ENCODE peak calls at places on chromosomes 7 and 10, in nine cellular contexts. W is CD4-positive, CD25-positive, alpha-beta regulatory T cell; C is colonic mucosa; X is right atrium auricular region; E is esophagus squamous epithelium; R is cardiac muscle cell; Q is lower leg skin; I is HFF-Myc; B is upper lobe of right lung. O is an unnamed sample.
A peak's percentile ranks its signal among the peaks of the same experiment; 100 is the strongest.

GRCh38 chr7:2478387-2478760 is 2.2 kb upstream of the GRIFIN start:
- DNase-seq in W (no peak), C (peak; percentile 81), X (peak; percentile 85), E (no peak), R (no peak), Q (peak; percentile 80), I (no peak), B (peak; percentile 75), O (no peak)

GRCh38 chr10:26480909-26481703 is 43.0 kb downstream of the APBB1IP start:
- DNase-seq in W (no peak), C (no peak), X (no peak), E (no peak), R (no peak), Q (peak; percentile 36), I (no peak), B (no peak), O (no peak)

GRCh38 chr10:43671659-43672555 is 23.2 kb upstream of the ZNF32 start:
- DNase-seq in W (peak; percentile 64), C (peak; percentile 55), X (peak; percentile 78), E (no peak), R (peak; percentile 84), Q (peak; percentile 60), I (peak; percentile 31), B (peak; percentile 59), O (no peak)

GRCh38 chr7:141641876-141642275 is 60.1 kb downstream of the DENND11 start:
- DNase-seq in W (no peak), C (no peak), X (no peak), E (no peak), R (no peak), Q (no peak), I (no peak), B (no peak), O (no peak)

GRCh38 chr10:55320187-55320586 is 519.2 kb upstream of the PCDH15 start:
- DNase-seq in W (no peak), C (no peak), X (no peak), E (no peak), R (no peak), Q (no peak), I (no peak), B (no peak), O (no peak)

GRCh38 chr7:45709168-45710034 is 135.2 kb downstream of the ADCY1 start:
- DNase-seq in W (no peak), C (peak; percentile 19), X (peak; percentile 85), E (no peak), R (peak; percentile 21), Q (peak; percentile 59), I (peak; percentile 33), B (peak; percentile 63), O (no peak)

GRCh38 chr10:3661271-3661670 is 123.7 kb downstream of the KLF6 start:
- DNase-seq in W (no peak), C (no peak), X (no peak), E (no peak), R (no peak), Q (no peak), I (no peak), B (no peak), O (no peak)

GRCh38 chr7:5232485-5232837 is 42.4 kb downstream of the WIPI2 start:
- DNase-seq in W (no peak), C (no peak), X (no peak), E (no peak), R (no peak), Q (no peak), I (no peak), B (no peak), O (no peak)

GRCh38 chr10:132452216-132452650 is 55.2 kb downstream of the PWWP2B start:
- DNase-seq in W (peak; percentile 28), C (no peak), X (no peak), E (no peak), R (no peak), Q (no peak), I (no peak), B (no peak), O (no peak)

GRCh38 chr7:155427411-155428038 is 30.4 kb upstream of the EN2 start:
- DNase-seq in W (no peak), C (no peak), X (no peak), E (no peak), R (no peak), Q (no peak), I (no peak), B (no peak), O (no peak)

GRCh38 chr7:155425011-155425340 is 33.0 kb upstream of the EN2 start:
- DNase-seq in W (no peak), C (no peak), X (no peak), E (no peak), R (no peak), Q (no peak), I (no peak), B (no peak), O (no peak)

GRCh38 chr7:155425946-155426345 is 32.0 kb upstream of the EN2 start:
- DNase-seq in W (no peak), C (no peak), X (no peak), E (no peak), R (no peak), Q (no peak), I (no peak), B (no peak), O (no peak)

GRCh38 chr7:155428171-155428834 is 29.6 kb upstream of the EN2 start:
- DNase-seq in W (no peak), C (no peak), X (no peak), E (no peak), R (no peak), Q (no peak), I (no peak), B (no peak), O (no peak)

GRCh38 chr7:155426543-155427410 is 31.2 kb upstream of the EN2 start:
- DNase-seq in W (no peak), C (no peak), X (no peak), E (no peak), R (no peak), Q (no peak), I (no peak), B (no peak), O (no peak)
- H3K4me3 ChIP-seq in W (no peak overlapping the region), C (no peak overlapping the region), X (no peak overlapping the region), E (no peak overlapping the region), R (no peak overlapping the region), Q (no peak overlapping the region), I (no peak overlapping the region), B (no peak overlapping the region), O (no peak overlapping the region)

DNA sequence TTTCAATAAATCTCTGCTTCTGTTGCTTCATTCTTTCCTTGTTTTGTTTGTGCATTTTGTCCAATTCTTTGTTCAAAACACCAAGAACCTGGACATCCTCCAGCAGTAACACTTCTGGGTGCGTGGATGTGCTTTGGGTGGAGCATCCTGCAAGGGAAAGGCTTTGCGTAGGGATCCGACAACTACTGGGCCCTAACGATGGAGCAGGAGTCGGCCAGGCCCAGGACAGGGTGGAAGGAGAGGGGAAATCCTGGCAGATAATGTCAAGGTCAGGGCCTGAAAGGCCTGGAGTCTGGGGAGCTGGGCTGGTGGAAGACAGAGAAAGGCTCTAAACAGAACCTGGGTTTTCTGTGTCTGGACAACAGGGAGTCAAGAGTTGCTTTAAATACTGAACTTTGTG is 231.7 kb downstream of the ADAM12 start:
- DNase-seq in W (no peak), C (no peak), X (no peak), E (no peak), R (no peak), Q (no peak), I (no peak), B (no peak), O (no peak)
- H3K4me3 ChIP-seq in W (peak overlapping the region; percentile 57), C (no peak overlapping the region), X (no peak overlapping the region), E (no peak overlapping the region), R (no peak overlapping the region), Q (no peak overlapping the region), I (no peak overlapping the region), B (no peak overlapping the region), O (no peak overlapping the region)

GRCh38 chr7:729154-730000 is 2.3 kb upstream of the PRKAR1B start:
- DNase-seq in W (no peak), C (no peak), X (no peak), E (no peak), R (no peak), Q (no peak), I (no peak), B (no peak), O (no peak)

GRCh38 chr7:726854-727103 is 280 bp downstream of the DNAAF5 start:
- DNase-seq in W (no peak), C (no peak), X (no peak), E (no peak), R (no peak), Q (no peak), I (no peak), B (no peak), O (no peak)

GRCh38 chr7:727806-728460 is 852 bp upstream of the PRKAR1B start:
- DNase-seq in W (no peak), C (peak; percentile 37), X (no peak), E (no peak), R (peak; percentile 32), Q (no peak), I (no peak), B (no peak), O (no peak)

GRCh38 chr7:727104-727805 is at the start of gene PRKAR1B:
- DNase-seq in W (peak; percentile 68), C (peak; percentile 72), X (no peak), E (no peak), R (no peak), Q (no peak), I (no peak), B (no peak), O (no peak)

DNA sequence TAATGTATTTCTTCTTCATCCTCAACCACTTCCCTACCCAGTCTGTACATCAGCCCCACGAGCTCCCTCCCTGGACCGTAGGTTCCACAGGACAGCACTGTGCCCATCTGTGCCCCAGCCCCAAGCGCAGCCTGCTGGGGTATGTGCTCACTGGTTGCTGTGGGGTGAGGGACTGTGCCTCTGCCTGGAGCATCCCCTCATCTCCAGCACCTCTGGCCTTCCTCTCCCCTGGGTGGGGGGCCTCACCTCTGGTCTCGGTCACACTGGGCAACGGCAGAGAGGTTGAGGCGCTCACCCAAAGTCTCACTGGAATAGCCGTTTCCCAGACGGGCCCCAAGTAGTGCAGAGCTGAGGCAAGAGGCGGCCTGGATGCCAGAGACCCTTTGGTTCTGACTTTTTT is 1.5 kb upstream of the PRKAR1B start:
- DNase-seq in W (no peak), C (peak; percentile 15), X (no peak), E (no peak), R (no peak), Q (no peak), I (no peak), B (no peak), O (no peak)
- H3K4me3 ChIP-seq in W (no peak overlapping the region), C (no peak overlapping the region), X (no peak overlapping the region), E (no peak overlapping the region), R (no peak overlapping the region), Q (no peak overlapping the region), I (peak overlapping the region; percentile 66), B (no peak overlapping the region), O (peak overlapping the region; percentile 3)

DNA sequence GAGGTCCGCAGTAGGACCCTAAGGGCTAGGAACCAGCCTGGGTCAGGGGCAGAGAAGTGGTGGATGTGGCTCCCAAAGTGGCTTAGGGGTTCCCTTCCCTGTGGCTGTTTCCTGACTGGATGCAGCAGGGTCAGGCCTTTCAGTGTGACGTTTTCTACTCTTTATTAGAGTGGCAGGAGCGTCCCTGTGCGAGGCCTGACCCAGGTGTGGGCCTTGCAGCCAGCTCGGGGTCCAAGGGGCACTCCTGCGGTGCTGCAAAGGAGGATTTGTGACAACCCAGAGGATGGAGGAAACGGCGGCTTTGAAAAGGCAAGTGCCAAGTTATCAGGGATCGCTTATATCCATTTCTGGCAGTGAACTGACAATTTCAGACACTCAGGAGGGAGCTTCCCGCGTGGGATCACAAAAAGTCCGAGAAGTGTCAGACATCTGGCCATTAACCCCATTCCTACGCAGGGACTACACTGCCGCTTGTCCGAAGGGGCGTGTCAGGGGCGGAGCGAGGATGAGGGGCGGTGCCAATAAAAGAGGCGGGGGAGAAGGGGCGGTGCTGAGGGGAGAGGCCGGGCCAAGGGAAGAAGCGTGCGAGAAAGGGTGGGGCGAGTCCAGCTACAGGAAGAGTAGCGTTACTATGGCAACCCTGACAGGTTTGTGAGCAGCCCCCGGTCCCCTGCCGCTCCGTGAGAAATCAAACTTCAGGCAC is 98.8 kb upstream of the ZNF722 start:
- DNase-seq in W (peak; percentile 70), C (peak; percentile 85), X (no peak), E (peak; percentile 31), R (no peak), Q (peak; percentile 73), I (no peak), B (peak; percentile 87), O (no peak)
- H3K4me3 ChIP-seq in W (peak overlapping the region; percentile 72), C (peak overlapping the region; percentile 51), X (peak overlapping the region; percentile 75), E (peak overlapping the region; percentile 41), R (no peak overlapping the region), Q (peak overlapping the region; percentile 44), I (no peak overlapping the region), B (peak overlapping the region; percentile 77), O (no peak overlapping the region)